ENCODE peak calls at places on chromosomes 1 and 21, in five cellular contexts. R is stimulated activated CD4-positive, alpha-beta T cell treated with anti-CD3 and anti-CD28 coated beads, Interleukin-1b, Interleukin-23, amount 100 ng/mL, for 24 hours; I is type B pancreatic cell; U is Calu3; B is natural killer cell. Z is an unnamed sample.

GRCh38 chr21:44532712-44533111 is 7.3 kb downstream of the KRTAP10-1 start:
- DNase-seq in R (no peak), I (peak), U (no peak), B (no peak), Z (no peak)

GRCh38 chr1:183699643-183700160 is 46.6 kb upstream of the APOBEC4 start:
- DNase-seq in R (no peak), I (no peak), U (peak), B (no peak), Z (no peak)

GRCh38 chr1:29393451-29393826 is 157.1 kb downstream of the PTPRU start:
- DNase-seq in R (no peak), I (no peak), U (no peak), B (no peak), Z (peak)

GRCh38 chr1:118104956-118105355 is 80.1 kb downstream of the SPAG17 start:
- DNase-seq in R (no peak), I (no peak), U (no peak), B (no peak), Z (no peak)

GRCh38 chr1:246332078-246332477 is 175.0 kb downstream of the SMYD3 start:
- DNase-seq in R (no peak), I (no peak), U (no peak), B (no peak), Z (no peak)

GRCh38 chr1:213252026-213252425 is 201.0 kb downstream of the RPS6KC1 start:
- DNase-seq in R (no peak), I (no peak), U (no peak), B (no peak), Z (no peak)

GRCh38 chr21:41664881-41665765 is 101.7 kb downstream of the RIPK4 start:
- DNase-seq in R (no peak), I (no peak), U (no peak), B (no peak), Z (peak)

GRCh38 chr1:40059292-40059959 is 18.9 kb downstream of the CAP1 start:
- DNase-seq in R (no peak), I (no peak), U (peak), B (no peak), Z (no peak)

GRCh38 chr1:10225573-10225972 is 15.2 kb downstream of the KIF1B start:
- DNase-seq in R (no peak), I (no peak), U (no peak), B (no peak), Z (no peak)

GRCh38 chr1:1129309-1129708 is 13.4 kb upstream of the C1orf159 start:
- DNase-seq in R (no peak), I (no peak), U (no peak), B (no peak), Z (no peak)

GRCh38 chr1:161884475-161884874 is 118.4 kb downstream of the ATF6 start:
- DNase-seq in R (no peak), I (no peak), U (no peak), B (no peak), Z (no peak)

GRCh38 chr1:247173431-247173830 is 1.6 kb upstream of the ZNF124 start:
- DNase-seq in R (no peak), I (no peak), U (no peak), B (no peak), Z (no peak)

GRCh38 chr1:44806025-44806703 is 987 bp downstream of the DYNLT4 start:
- DNase-seq in R (no peak), I (no peak), U (no peak), B (no peak), Z (no peak)

GRCh38 chr1:200354243-200354642 is 55.6 kb downstream of the ZNF281 start:
- DNase-seq in R (no peak), I (no peak), U (no peak), B (no peak), Z (no peak)

GRCh38 chr1:44811714-44812151 is 3.4 kb downstream of the BTBD19 start:
- DNase-seq in R (no peak), I (no peak), U (peak), B (no peak), Z (peak)

GRCh38 chr1:169914534-169914933 is 20.8 kb upstream of the SCYL3 start:
- DNase-seq in R (no peak), I (no peak), U (no peak), B (no peak), Z (no peak)

GRCh38 chr1:224253721-224254120 is 70.7 kb downstream of the DEGS1 start:
- DNase-seq in R (no peak), I (no peak), U (no peak), B (no peak), Z (no peak)

GRCh38 chr1:231817813-231818212 is 191.2 kb downstream of the DISC1 start:
- DNase-seq in R (no peak), I (no peak), U (no peak), B (no peak), Z (no peak)

GRCh38 chr1:2347907-2348306 is 43.4 kb downstream of the MORN1 start:
- DNase-seq in R (no peak), I (no peak), U (no peak), B (no peak), Z (no peak)

GRCh38 chr1:164834641-164835040 is 275.7 kb downstream of the PBX1 start:
- DNase-seq in R (no peak), I (no peak), U (no peak), B (no peak), Z (no peak)

GRCh38 chr1:61140056-61140549 is 57.7 kb downstream of the NFIA start:
- DNase-seq in R (no peak), I (no peak), U (no peak), B (no peak), Z (no peak)